ENCODE peak calls at places on chromosome 7, in ten cellular contexts. One of them, this sample, is unnamed.
A peak's percentile ranks its signal among the peaks of the same experiment; 100 is the strongest.

GRCh38 chr7:31007634-31008033 is 43.9 kb downstream of the GHRHR start:
- DNase-seq in Panc1: no peak
- DNase-seq in prostate gland: no peak
- DNase-seq in K562: no peak
- DNase-seq in spleen: peak; percentile 57
- DNase-seq in HCT116: no peak
- DNase-seq in breast epithelium: no peak
- DNase-seq in SK-N-SH: no peak
- DNase-seq in suprapubic skin: no peak
- DNase-seq in transverse colon: no peak
- DNase-seq in this sample: no peak

GRCh38 chr7:27165655-27166474 is 528 bp upstream of the HOXA9 start:
- DNase-seq in Panc1: no peak
- DNase-seq in prostate gland: peak; percentile 81
- DNase-seq in K562: no peak
- DNase-seq in spleen: peak; percentile 30
- DNase-seq in HCT116: no peak
- DNase-seq in breast epithelium: no peak
- DNase-seq in SK-N-SH: no peak
- DNase-seq in suprapubic skin: no peak
- DNase-seq in transverse colon: no peak
- DNase-seq in this sample: peak; percentile 83

GRCh38 chr7:14888904-14889482 is 13.6 kb downstream of the DGKB start:
- DNase-seq in Panc1: no peak
- DNase-seq in prostate gland: no peak
- DNase-seq in K562: no peak
- DNase-seq in spleen: no peak
- DNase-seq in HCT116: no peak
- DNase-seq in breast epithelium: no peak
- DNase-seq in SK-N-SH: no peak
- DNase-seq in suprapubic skin: no peak
- DNase-seq in transverse colon: no peak
- DNase-seq in this sample: no peak

GRCh38 chr7:147419001-147419400 is 1171.6 kb upstream of the C7orf33 start:
- DNase-seq in Panc1: no peak
- DNase-seq in prostate gland: no peak
- DNase-seq in K562: no peak
- DNase-seq in spleen: no peak
- DNase-seq in HCT116: no peak
- DNase-seq in breast epithelium: no peak
- DNase-seq in SK-N-SH: no peak
- DNase-seq in suprapubic skin: no peak
- DNase-seq in transverse colon: no peak
- DNase-seq in this sample: no peak

GRCh38 chr7:7114575-7115291 is 67.6 kb upstream of the C1GALT1 start:
- DNase-seq in Panc1: no peak
- DNase-seq in prostate gland: peak; percentile 61
- DNase-seq in K562: no peak
- DNase-seq in spleen: no peak
- DNase-seq in HCT116: no peak
- DNase-seq in breast epithelium: no peak
- DNase-seq in SK-N-SH: no peak
- DNase-seq in suprapubic skin: no peak
- DNase-seq in transverse colon: no peak
- DNase-seq in this sample: no peak

GRCh38 chr7:30472771-30473392 is 5.7 kb downstream of the NOD1 start:
- DNase-seq in Panc1: no peak
- DNase-seq in prostate gland: no peak
- DNase-seq in K562: no peak
- DNase-seq in spleen: no peak
- DNase-seq in HCT116: no peak
- DNase-seq in breast epithelium: no peak
- DNase-seq in SK-N-SH: no peak
- DNase-seq in suprapubic skin: no peak
- DNase-seq in transverse colon: no peak
- DNase-seq in this sample: peak; percentile 52

GRCh38 chr7:41466760-41467384 is 236.0 kb downstream of the INHBA start:
- DNase-seq in Panc1: no peak
- DNase-seq in prostate gland: no peak
- DNase-seq in K562: no peak
- DNase-seq in spleen: no peak
- DNase-seq in HCT116: no peak
- DNase-seq in breast epithelium: no peak
- DNase-seq in SK-N-SH: no peak
- DNase-seq in suprapubic skin: no peak
- DNase-seq in transverse colon: no peak
- DNase-seq in this sample: no peak

GRCh38 chr7:22860337-22860736 is 37.7 kb upstream of the TOMM7 start:
- DNase-seq in Panc1: no peak
- DNase-seq in prostate gland: no peak
- DNase-seq in K562: no peak
- DNase-seq in spleen: no peak
- DNase-seq in HCT116: no peak
- DNase-seq in breast epithelium: no peak
- DNase-seq in SK-N-SH: no peak
- DNase-seq in suprapubic skin: no peak
- DNase-seq in transverse colon: no peak
- DNase-seq in this sample: no peak

GRCh38 chr7:137816696-137817320 is 30.0 kb downstream of the DGKI start:
- DNase-seq in Panc1: no peak
- DNase-seq in prostate gland: no peak
- DNase-seq in K562: no peak
- DNase-seq in spleen: no peak
- DNase-seq in HCT116: no peak
- DNase-seq in breast epithelium: no peak
- DNase-seq in SK-N-SH: no peak
- DNase-seq in suprapubic skin: no peak
- DNase-seq in transverse colon: no peak
- DNase-seq in this sample: no peak

GRCh38 chr7:134988161-134988560 is 1.9 kb downstream of the AGBL3 start:
- DNase-seq in Panc1: no peak
- DNase-seq in prostate gland: no peak
- DNase-seq in K562: no peak
- DNase-seq in spleen: no peak
- DNase-seq in HCT116: no peak
- DNase-seq in breast epithelium: no peak
- DNase-seq in SK-N-SH: no peak
- DNase-seq in suprapubic skin: no peak
- DNase-seq in transverse colon: no peak
- DNase-seq in this sample: no peak

GRCh38 chr7:99459087-99459486 is 6.9 kb downstream of the ATP5MF start:
- DNase-seq in Panc1: no peak
- DNase-seq in prostate gland: no peak
- DNase-seq in K562: no peak
- DNase-seq in spleen: no peak
- DNase-seq in HCT116: no peak
- DNase-seq in breast epithelium: no peak
- DNase-seq in SK-N-SH: no peak
- DNase-seq in suprapubic skin: no peak
- DNase-seq in transverse colon: no peak
- DNase-seq in this sample: no peak

GRCh38 chr7:106277976-106278375 is 6.8 kb downstream of the NAMPT start:
- DNase-seq in Panc1: no peak
- DNase-seq in prostate gland: no peak
- DNase-seq in K562: no peak
- DNase-seq in spleen: no peak
- DNase-seq in HCT116: no peak
- DNase-seq in breast epithelium: no peak
- DNase-seq in SK-N-SH: no peak
- DNase-seq in suprapubic skin: no peak
- DNase-seq in transverse colon: no peak
- DNase-seq in this sample: no peak
- TF ChIP-seq POLR2AphosphoS5 in Panc1: no peak
- TF ChIP-seq POLR2AphosphoS5 in prostate gland: no peak
- TF ChIP-seq POLR2AphosphoS5 in K562: no peak
- TF ChIP-seq POLR2AphosphoS5 in spleen: peak; percentile 6
- TF ChIP-seq POLR2AphosphoS5 in HCT116: no peak
- TF ChIP-seq POLR2AphosphoS5 in breast epithelium: no peak
- TF ChIP-seq POLR2AphosphoS5 in SK-N-SH: no peak
- TF ChIP-seq POLR2AphosphoS5 in suprapubic skin: no peak
- TF ChIP-seq POLR2AphosphoS5 in transverse colon: peak; percentile 6
- TF ChIP-seq POLR2AphosphoS5 in this sample: peak; percentile 9

DNA sequence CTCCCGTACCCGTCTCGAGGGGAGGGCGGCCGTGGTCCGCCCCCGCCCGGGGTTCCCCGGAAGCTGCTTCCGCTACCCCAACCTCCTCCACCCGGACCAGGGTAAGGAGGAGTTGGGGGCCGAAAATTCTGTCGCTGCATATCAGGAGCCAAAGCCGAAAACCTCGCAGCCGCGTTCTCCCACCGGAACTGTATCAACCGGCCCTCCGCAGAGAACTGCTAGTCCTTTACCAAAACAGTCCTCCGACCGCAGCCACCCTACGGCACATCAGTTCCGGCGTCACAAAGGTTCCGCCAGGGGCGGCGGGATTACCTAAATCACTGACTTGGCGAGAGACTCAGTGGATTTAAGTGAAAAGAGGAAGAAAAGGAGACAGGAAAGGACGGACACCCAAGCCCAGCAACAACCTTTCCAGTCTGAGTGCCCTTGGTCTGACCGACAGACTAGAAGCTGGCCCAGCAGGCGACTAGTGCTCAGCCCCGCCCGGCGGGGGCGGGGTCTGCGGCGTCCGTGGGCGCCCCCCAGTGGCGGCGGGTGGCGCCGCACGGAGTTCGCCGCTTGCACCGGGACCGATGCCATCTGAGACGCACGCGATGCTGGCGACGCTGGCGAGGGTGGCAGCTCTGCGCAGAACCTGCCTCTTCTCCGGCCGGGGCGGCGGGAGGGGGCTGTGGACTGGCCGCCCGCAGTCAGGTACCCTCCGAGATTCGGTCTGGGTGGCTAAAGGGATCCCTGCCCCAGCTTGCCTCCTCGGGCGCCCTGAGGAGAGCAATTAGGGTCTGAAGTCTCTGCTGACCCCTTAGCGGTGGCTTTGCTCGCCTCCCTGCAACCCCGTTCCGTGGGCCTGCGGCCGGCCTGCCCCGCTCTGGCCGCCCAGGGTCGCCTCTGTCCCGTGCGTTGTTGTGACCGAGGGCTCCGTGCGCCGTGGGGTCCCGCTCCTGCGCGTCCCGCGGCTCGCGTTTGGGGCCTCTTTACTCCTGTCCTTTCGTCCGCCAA is at the start of the genes MPLKIP and SUGCT:
- DNase-seq in Panc1: peak; percentile 80
- DNase-seq in prostate gland: peak; percentile 76
- DNase-seq in K562: peak; percentile 89
- DNase-seq in spleen: peak; percentile 96
- DNase-seq in HCT116: peak; percentile 82
- DNase-seq in breast epithelium: peak; percentile 85
- DNase-seq in SK-N-SH: peak; percentile 99
- DNase-seq in suprapubic skin: peak; percentile 95
- DNase-seq in transverse colon: peak; percentile 85
- DNase-seq in this sample: peak; percentile 93
- TF ChIP-seq POLR2AphosphoS5 in Panc1: peak; percentile 92
- TF ChIP-seq POLR2AphosphoS5 in prostate gland: peak; percentile 82
- TF ChIP-seq POLR2AphosphoS5 in K562: peak; percentile 84
- TF ChIP-seq POLR2AphosphoS5 in spleen: peak; percentile 82
- TF ChIP-seq POLR2AphosphoS5 in HCT116: peak; percentile 81
- TF ChIP-seq POLR2AphosphoS5 in breast epithelium: peak; percentile 91
- TF ChIP-seq POLR2AphosphoS5 in SK-N-SH: peak; percentile 90
- TF ChIP-seq POLR2AphosphoS5 in suprapubic skin: peak; percentile 97
- TF ChIP-seq POLR2AphosphoS5 in transverse colon: peak; percentile 72
- TF ChIP-seq POLR2AphosphoS5 in this sample: peak; percentile 85

GRCh38 chr7:94001396-94001795 is 2.8 kb downstream of the BET1 start:
- DNase-seq in Panc1: no peak
- DNase-seq in prostate gland: no peak
- DNase-seq in K562: no peak
- DNase-seq in spleen: no peak
- DNase-seq in HCT116: no peak
- DNase-seq in breast epithelium: no peak
- DNase-seq in SK-N-SH: no peak
- DNase-seq in suprapubic skin: no peak
- DNase-seq in transverse colon: no peak
- DNase-seq in this sample: no peak
- TF ChIP-seq POLR2AphosphoS5 in Panc1: no peak
- TF ChIP-seq POLR2AphosphoS5 in prostate gland: no peak
- TF ChIP-seq POLR2AphosphoS5 in K562: no peak
- TF ChIP-seq POLR2AphosphoS5 in spleen: no peak
- TF ChIP-seq POLR2AphosphoS5 in HCT116: no peak
- TF ChIP-seq POLR2AphosphoS5 in breast epithelium: no peak
- TF ChIP-seq POLR2AphosphoS5 in SK-N-SH: no peak
- TF ChIP-seq POLR2AphosphoS5 in suprapubic skin: no peak
- TF ChIP-seq POLR2AphosphoS5 in transverse colon: no peak
- TF ChIP-seq POLR2AphosphoS5 in this sample: no peak

DNA sequence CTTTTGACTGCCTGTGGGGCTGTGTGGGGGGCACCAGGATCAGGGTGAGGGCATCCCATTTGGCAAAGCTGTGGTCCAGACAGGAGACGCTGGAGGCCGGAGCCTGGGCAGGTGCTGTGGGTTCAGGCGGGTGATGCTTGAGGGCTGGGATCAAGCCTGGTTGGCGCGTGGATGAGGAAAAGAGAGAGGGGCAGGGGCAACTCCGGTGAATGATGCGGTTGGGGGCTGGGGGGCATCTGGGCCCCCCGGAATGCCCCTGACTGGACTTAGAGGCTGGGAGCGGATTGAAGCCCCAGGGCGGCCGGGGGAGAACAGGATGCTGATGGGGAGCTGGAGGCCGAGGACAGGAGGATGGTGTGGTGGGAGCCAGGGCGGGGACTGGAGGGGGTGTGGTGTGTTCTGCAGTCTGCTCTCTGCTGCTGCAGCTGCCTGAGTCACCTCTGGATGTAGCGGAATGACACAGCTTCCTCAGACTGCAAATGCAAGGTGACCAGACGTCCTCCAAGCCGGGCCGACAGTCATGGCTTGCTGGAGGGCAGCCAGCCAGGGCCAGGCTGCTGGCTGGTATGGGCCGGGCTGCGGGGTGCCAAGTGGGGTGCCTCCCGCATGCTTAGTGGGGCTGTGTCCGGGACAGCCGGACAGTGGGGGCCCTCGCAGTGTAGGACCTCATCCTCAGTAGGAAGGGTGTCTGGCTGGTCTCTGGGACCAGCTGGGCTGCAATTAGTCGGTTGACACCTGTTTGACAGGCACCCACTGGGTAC is 3.2 kb downstream of the MAFK start:
- DNase-seq in Panc1: peak; percentile 86
- DNase-seq in prostate gland: no peak
- DNase-seq in K562: peak; percentile 49
- DNase-seq in spleen: peak; percentile 84
- DNase-seq in HCT116: no peak
- DNase-seq in breast epithelium: peak; percentile 55
- DNase-seq in SK-N-SH: peak; percentile 77
- DNase-seq in suprapubic skin: no peak
- DNase-seq in transverse colon: peak; percentile 59
- DNase-seq in this sample: peak; percentile 80
- TF ChIP-seq POLR2AphosphoS5 in Panc1: no peak
- TF ChIP-seq POLR2AphosphoS5 in prostate gland: no peak
- TF ChIP-seq POLR2AphosphoS5 in K562: no peak
- TF ChIP-seq POLR2AphosphoS5 in spleen: peak; percentile 66
- TF ChIP-seq POLR2AphosphoS5 in HCT116: no peak
- TF ChIP-seq POLR2AphosphoS5 in breast epithelium: no peak
- TF ChIP-seq POLR2AphosphoS5 in SK-N-SH: no peak
- TF ChIP-seq POLR2AphosphoS5 in suprapubic skin: no peak
- TF ChIP-seq POLR2AphosphoS5 in transverse colon: no peak
- TF ChIP-seq POLR2AphosphoS5 in this sample: no peak

DNA sequence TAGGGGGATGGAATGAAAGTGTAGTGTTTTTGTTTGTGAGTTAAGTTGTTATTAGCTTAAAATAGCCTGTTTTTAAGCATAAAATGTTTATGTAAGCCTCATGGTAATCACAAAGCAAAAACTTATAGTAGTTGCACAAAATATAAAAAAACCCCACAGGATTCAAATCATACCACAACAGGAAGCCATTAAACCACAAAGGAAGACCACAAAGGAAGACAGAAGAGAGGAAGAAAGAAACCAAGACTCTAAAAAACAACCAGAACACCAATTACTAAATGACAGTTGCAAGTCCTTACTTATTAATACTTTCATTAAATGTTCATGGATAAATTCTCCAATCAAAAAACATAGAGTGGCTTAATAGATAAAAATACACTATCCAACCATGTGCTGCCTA is 63.6 kb downstream of the ANKRD7 start:
- DNase-seq in Panc1: no peak
- DNase-seq in prostate gland: no peak
- DNase-seq in K562: no peak
- DNase-seq in spleen: no peak
- DNase-seq in HCT116: no peak
- DNase-seq in breast epithelium: no peak
- DNase-seq in SK-N-SH: no peak
- DNase-seq in suprapubic skin: no peak
- DNase-seq in transverse colon: no peak
- DNase-seq in this sample: no peak
- TF ChIP-seq POLR2AphosphoS5 in Panc1: no peak
- TF ChIP-seq POLR2AphosphoS5 in prostate gland: no peak
- TF ChIP-seq POLR2AphosphoS5 in K562: no peak
- TF ChIP-seq POLR2AphosphoS5 in spleen: no peak
- TF ChIP-seq POLR2AphosphoS5 in HCT116: no peak
- TF ChIP-seq POLR2AphosphoS5 in breast epithelium: no peak
- TF ChIP-seq POLR2AphosphoS5 in SK-N-SH: no peak
- TF ChIP-seq POLR2AphosphoS5 in suprapubic skin: no peak
- TF ChIP-seq POLR2AphosphoS5 in transverse colon: no peak
- TF ChIP-seq POLR2AphosphoS5 in this sample: no peak

This sample was measured in sigmoid colon.